ENCODE peak calls at places on chromosomes 6 and 20, in seven cellular contexts. A is ovary, L is transverse colon, H is AG09309, K is IMR-90, X is AG04450, M is gastrocnemius medialis. U is an unnamed sample.

GRCh38 chr6:36241728-36242127 is 28.1 kb upstream of the PNPLA1 start:
- DNase-seq in A (no peak), L (no peak), H (no peak), K (peak; percentile 46), X (no peak), M (no peak), U (no peak)

GRCh38 chr6:44224154-44224977 is 971 bp downstream of the SLC29A1 start:
- DNase-seq in A (no peak), L (no peak), H (no peak), K (peak; percentile 8), X (no peak), M (no peak), U (peak; percentile 16)

GRCh38 chr6:71034578-71034977 is 77.7 kb upstream of the B3GAT2 start:
- DNase-seq in A (no peak), L (no peak), H (no peak), K (no peak), X (no peak), M (no peak), U (no peak)

GRCh38 chr6:22519237-22519636 is 50.1 kb upstream of the HDGFL1 start:
- DNase-seq in A (no peak), L (no peak), H (no peak), K (no peak), X (no peak), M (no peak), U (no peak)

GRCh38 chr6:81770395-81770794 is 17.9 kb upstream of the TENT5A start:
- DNase-seq in A (no peak), L (no peak), H (no peak), K (no peak), X (no peak), M (no peak), U (no peak)

GRCh38 chr20:6395695-6396094 is 272.9 kb upstream of the FERMT1 start:
- DNase-seq in A (no peak), L (no peak), H (no peak), K (peak; percentile 3), X (no peak), M (no peak), U (peak; percentile 42)

GRCh38 chr6:31765910-31766794 is 3.7 kb downstream of the SAPCD1 start:
- DNase-seq in A (no peak), L (no peak), H (no peak), K (no peak), X (no peak), M (no peak), U (peak; percentile 56)

GRCh38 chr6:75444899-75445298 is 48.7 kb downstream of the FILIP1 start:
- DNase-seq in A (no peak), L (no peak), H (no peak), K (no peak), X (no peak), M (no peak), U (no peak)

GRCh38 chr6:80319286-80319685 is 212.8 kb downstream of the BCKDHB start:
- DNase-seq in A (no peak), L (no peak), H (peak; percentile 11), K (no peak), X (no peak), M (no peak), U (peak; percentile 2)

GRCh38 chr6:9409126-9409525 is 973.8 kb upstream of the SLC35B3 start:
- DNase-seq in A (no peak), L (no peak), H (no peak), K (peak; percentile 24), X (no peak), M (no peak), U (no peak)

GRCh38 chr6:127893541-127893940 is 7.3 kb downstream of the THEMIS start:
- DNase-seq in A (no peak), L (no peak), H (no peak), K (no peak), X (no peak), M (no peak), U (no peak)

GRCh38 chr6:35764238-35764896 is 12.0 kb upstream of the CLPSL2 start:
- DNase-seq in A (no peak), L (no peak), H (no peak), K (no peak), X (no peak), M (no peak), U (peak; percentile 36)

GRCh38 chr6:152229330-152229729 is 407.8 kb downstream of the SYNE1 start:
- DNase-seq in A (no peak), L (no peak), H (no peak), K (no peak), X (no peak), M (no peak), U (no peak)

GRCh38 chr6:10426781-10427279 is 12.0 kb upstream of the TFAP2A start:
- DNase-seq in A (no peak), L (no peak), H (no peak), K (no peak), X (no peak), M (no peak), U (no peak)

GRCh38 chr6:130467146-130467545 is 101.3 kb downstream of the TMEM200A start:
- DNase-seq in A (no peak), L (no peak), H (no peak), K (no peak), X (no peak), M (no peak), U (no peak)

GRCh38 chr6:122789862-122790739 is 1.0 kb downstream of the SMPDL3A start:
- DNase-seq in A (no peak), L (no peak), H (no peak), K (peak; percentile 30), X (no peak), M (no peak), U (no peak)
- H3K4me3 ChIP-seq in A (peak overlapping the region; percentile 73), L (peak overlapping the region; percentile 73), H (peak overlapping the region; percentile 76), K (peak overlapping the region; percentile 63), X (peak overlapping the region; percentile 91), M (peak overlapping the region; percentile 77), U (peak overlapping the region; percentile 42)

DNA sequence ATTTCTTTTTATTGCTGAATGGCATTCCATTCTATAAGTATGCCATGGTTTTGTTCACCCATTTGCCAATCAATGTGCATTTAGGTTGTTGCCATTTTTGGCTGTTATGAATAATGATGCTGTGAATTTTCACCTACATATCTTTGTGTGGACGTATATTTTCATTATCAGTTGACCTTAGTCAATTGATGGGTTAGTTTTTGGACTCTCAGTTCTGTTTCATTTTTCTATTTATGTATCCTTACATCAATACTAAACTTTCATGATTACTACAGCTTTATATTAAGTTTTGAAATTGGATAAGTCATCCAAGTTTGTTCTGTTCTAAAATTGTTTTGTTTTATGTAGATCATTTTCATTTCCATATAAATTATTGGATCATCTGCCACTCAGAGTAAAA is 261.9 kb upstream of the CNR1 start:
- DNase-seq in A (no peak), L (no peak), H (no peak), K (no peak), X (no peak), M (no peak), U (no peak)
- H3K4me3 ChIP-seq in A (no peak overlapping the region), L (no peak overlapping the region), H (no peak overlapping the region), K (no peak overlapping the region), X (no peak overlapping the region), M (no peak overlapping the region), U (no peak overlapping the region)

DNA sequence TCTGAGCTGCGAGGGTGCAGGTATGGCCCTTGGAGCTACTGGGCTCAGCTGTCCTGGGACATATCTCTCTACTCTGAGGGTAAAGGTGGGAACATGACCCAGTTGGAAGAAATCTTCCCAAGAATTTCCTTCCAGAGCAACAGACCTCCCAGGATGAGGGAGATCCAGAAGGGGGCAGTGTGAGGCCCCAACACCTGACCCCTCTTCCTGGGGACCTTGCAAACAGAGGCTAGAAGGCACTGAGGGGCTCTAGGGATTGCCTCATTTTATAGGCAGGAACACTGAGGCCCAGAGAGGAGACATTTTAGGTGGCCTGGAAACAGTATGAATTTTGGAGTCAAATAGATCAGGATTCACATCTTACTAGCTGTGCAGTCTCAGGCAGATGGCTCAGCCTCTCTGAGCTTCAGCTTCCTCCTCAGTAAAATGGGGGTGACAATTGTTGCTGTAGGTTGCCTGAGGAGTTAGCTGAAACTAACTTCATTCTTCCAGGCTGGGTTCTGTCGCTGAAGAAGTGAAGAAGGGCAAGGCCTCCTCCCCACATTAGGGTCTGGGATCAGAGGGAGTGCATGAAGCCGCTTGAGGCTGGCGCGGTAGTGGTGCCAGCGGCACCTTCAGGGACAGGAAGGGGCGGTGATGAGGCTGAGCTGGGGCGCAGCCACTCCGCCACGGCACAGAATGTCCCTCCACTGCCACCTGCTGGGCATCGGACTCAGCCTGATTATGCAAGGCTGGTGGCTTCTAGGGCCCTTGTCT is 11.4 kb downstream of the KCNK17 start:
- DNase-seq in A (peak; percentile 84), L (peak; percentile 91), H (no peak), K (peak; percentile 47), X (peak; percentile 2), M (peak; percentile 41), U (peak; percentile 89)
- H3K4me3 ChIP-seq in A (no peak overlapping the region), L (no peak overlapping the region), H (no peak overlapping the region), K (no peak overlapping the region), X (no peak overlapping the region), M (no peak overlapping the region), U (no peak overlapping the region)

DNA sequence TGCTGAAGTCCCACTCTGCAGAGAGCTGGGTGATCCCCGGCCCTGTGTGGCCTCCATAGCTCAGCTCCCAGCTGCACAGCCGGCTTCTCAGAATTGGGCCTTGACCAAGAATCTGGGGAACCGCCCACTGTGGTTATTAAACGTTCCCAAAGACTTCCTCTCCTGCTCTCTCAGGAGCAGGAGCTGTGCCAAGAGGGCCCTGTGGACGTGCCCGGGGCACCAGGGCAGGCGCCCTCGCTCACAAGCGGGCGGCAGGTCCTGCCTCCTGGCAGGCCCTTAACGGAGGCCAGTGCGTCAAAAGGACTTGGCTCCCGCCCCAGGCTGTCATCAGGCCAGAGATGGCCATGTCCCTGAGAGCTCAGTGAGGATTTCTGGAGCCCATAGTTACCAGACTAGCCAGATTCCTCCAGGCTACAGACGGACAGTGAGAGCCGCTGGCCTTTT is 30.4 kb downstream of the ZC3H12D start:
- DNase-seq in A (peak; percentile 99), L (peak; percentile 88), H (peak; percentile 68), K (peak; percentile 84), X (peak; percentile 43), M (peak; percentile 96), U (no peak)
- H3K4me3 ChIP-seq in A (no peak overlapping the region), L (peak overlapping the region; percentile 3), H (no peak overlapping the region), K (no peak overlapping the region), X (no peak overlapping the region), M (peak overlapping the region; percentile 7), U (no peak overlapping the region)

GRCh38 chr6:29925341-29926080 is 16.8 kb upstream of the HLA-A start:
- DNase-seq in A (no peak), L (no peak), H (no peak), K (no peak), X (no peak), M (no peak), U (no peak)

GRCh38 chr6:29926081-29926794 is 16.1 kb upstream of the HLA-A start:
- DNase-seq in A (peak; percentile 59), L (peak; percentile 25), H (no peak), K (peak; percentile 32), X (no peak), M (peak; percentile 21), U (no peak)

GRCh38 chr6:29924731-29925130 is 17.6 kb upstream of the HLA-A start:
- DNase-seq in A (no peak), L (no peak), H (no peak), K (no peak), X (no peak), M (no peak), U (no peak)

GRCh38 chr6:29926795-29927427 is 15.4 kb upstream of the HLA-A start:
- DNase-seq in A (peak; percentile 84), L (peak; percentile 84), H (no peak), K (peak; percentile 73), X (no peak), M (peak; percentile 53), U (peak; percentile 83)

GRCh38 chr6:29924287-29924686 is 18.0 kb upstream of the HLA-A start:
- DNase-seq in A (no peak), L (no peak), H (no peak), K (no peak), X (no peak), M (no peak), U (no peak)
- H3K4me3 ChIP-seq in A (no peak overlapping the region), L (no peak overlapping the region), H (no peak overlapping the region), K (no peak overlapping the region), X (no peak overlapping the region), M (no peak overlapping the region), U (no peak overlapping the region)